ENCODE peak calls at places on chromosomes 16 and 17, in seven cellular contexts. One of them, this sample, is unnamed.

GRCh38 chr17:51351890-51352289 is 91.5 kb downstream of the UTP18 start:
- DNase-seq in psoas muscle: no peak
- DNase-seq in ascending aorta: no peak
- DNase-seq in suprapubic skin: no peak
- DNase-seq in bronchial epithelial cell: no peak
- DNase-seq in heart left ventricle: no peak
- DNase-seq in AG09319: no peak
- DNase-seq in this sample: no peak

GRCh38 chr16:28218109-28218508 is 6.3 kb upstream of the XPO6 start:
- DNase-seq in psoas muscle: no peak
- DNase-seq in ascending aorta: no peak
- DNase-seq in suprapubic skin: no peak
- DNase-seq in bronchial epithelial cell: peak; percentile 49
- DNase-seq in heart left ventricle: no peak
- DNase-seq in AG09319: no peak
- DNase-seq in this sample: no peak

GRCh38 chr16:88359008-88359407 is 23.8 kb upstream of the ZNF469 start:
- DNase-seq in psoas muscle: peak; percentile 12
- DNase-seq in ascending aorta: no peak
- DNase-seq in suprapubic skin: no peak
- DNase-seq in bronchial epithelial cell: no peak
- DNase-seq in heart left ventricle: no peak
- DNase-seq in AG09319: no peak
- DNase-seq in this sample: no peak

GRCh38 chr17:67570797-67571196 is 146.9 kb upstream of the NOL11 start:
- DNase-seq in psoas muscle: no peak
- DNase-seq in ascending aorta: no peak
- DNase-seq in suprapubic skin: no peak
- DNase-seq in bronchial epithelial cell: no peak
- DNase-seq in heart left ventricle: no peak
- DNase-seq in AG09319: no peak
- DNase-seq in this sample: no peak

GRCh38 chr16:55495616-55496289 is 13.1 kb upstream of the LPCAT2 start:
- DNase-seq in psoas muscle: no peak
- DNase-seq in ascending aorta: no peak
- DNase-seq in suprapubic skin: peak; percentile 35
- DNase-seq in bronchial epithelial cell: peak; percentile 94
- DNase-seq in heart left ventricle: no peak
- DNase-seq in AG09319: peak; percentile 76
- DNase-seq in this sample: no peak

GRCh38 chr16:57381791-57382534 is 9.7 kb downstream of the CX3CL1 start:
- DNase-seq in psoas muscle: no peak
- DNase-seq in ascending aorta: no peak
- DNase-seq in suprapubic skin: no peak
- DNase-seq in bronchial epithelial cell: no peak
- DNase-seq in heart left ventricle: no peak
- DNase-seq in AG09319: no peak
- DNase-seq in this sample: no peak

GRCh38 chr17:57091186-57091618 is 6.2 kb downstream of the AKAP1 start:
- DNase-seq in psoas muscle: peak; percentile 94
- DNase-seq in ascending aorta: peak; percentile 57
- DNase-seq in suprapubic skin: no peak
- DNase-seq in bronchial epithelial cell: no peak
- DNase-seq in heart left ventricle: peak; percentile 83
- DNase-seq in AG09319: no peak
- DNase-seq in this sample: no peak

GRCh38 chr17:55414983-55415382 is 6.7 kb downstream of the MMD start:
- DNase-seq in psoas muscle: no peak
- DNase-seq in ascending aorta: no peak
- DNase-seq in suprapubic skin: no peak
- DNase-seq in bronchial epithelial cell: no peak
- DNase-seq in heart left ventricle: no peak
- DNase-seq in AG09319: no peak
- DNase-seq in this sample: no peak

GRCh38 chr16:49634235-49635008 is 221.5 kb downstream of the ZNF423 start:
- DNase-seq in psoas muscle: no peak
- DNase-seq in ascending aorta: no peak
- DNase-seq in suprapubic skin: no peak
- DNase-seq in bronchial epithelial cell: no peak
- DNase-seq in heart left ventricle: no peak
- DNase-seq in AG09319: no peak
- DNase-seq in this sample: no peak

GRCh38 chr16:56367764-56368163 is 57.6 kb downstream of the AMFR start:
- DNase-seq in psoas muscle: no peak
- DNase-seq in ascending aorta: no peak
- DNase-seq in suprapubic skin: no peak
- DNase-seq in bronchial epithelial cell: no peak
- DNase-seq in heart left ventricle: no peak
- DNase-seq in AG09319: no peak
- DNase-seq in this sample: no peak

GRCh38 chr16:10325783-10326543 is 59.9 kb upstream of the ATF7IP2 start:
- DNase-seq in psoas muscle: no peak
- DNase-seq in ascending aorta: no peak
- DNase-seq in suprapubic skin: no peak
- DNase-seq in bronchial epithelial cell: no peak
- DNase-seq in heart left ventricle: no peak
- DNase-seq in AG09319: no peak
- DNase-seq in this sample: no peak

GRCh38 chr16:53546988-53547391 is 44.0 kb upstream of the AKTIP start:
- DNase-seq in psoas muscle: no peak
- DNase-seq in ascending aorta: no peak
- DNase-seq in suprapubic skin: no peak
- DNase-seq in bronchial epithelial cell: peak; percentile 17
- DNase-seq in heart left ventricle: no peak
- DNase-seq in AG09319: no peak
- DNase-seq in this sample: no peak
- TF ChIP-seq CTCF in psoas muscle: no peak
- TF ChIP-seq CTCF in ascending aorta: no peak
- TF ChIP-seq CTCF in suprapubic skin: no peak
- TF ChIP-seq CTCF in bronchial epithelial cell: peak; percentile 38
- TF ChIP-seq CTCF in heart left ventricle: no peak
- TF ChIP-seq CTCF in AG09319: no peak
- TF ChIP-seq CTCF in this sample: peak; percentile 22

DNA sequence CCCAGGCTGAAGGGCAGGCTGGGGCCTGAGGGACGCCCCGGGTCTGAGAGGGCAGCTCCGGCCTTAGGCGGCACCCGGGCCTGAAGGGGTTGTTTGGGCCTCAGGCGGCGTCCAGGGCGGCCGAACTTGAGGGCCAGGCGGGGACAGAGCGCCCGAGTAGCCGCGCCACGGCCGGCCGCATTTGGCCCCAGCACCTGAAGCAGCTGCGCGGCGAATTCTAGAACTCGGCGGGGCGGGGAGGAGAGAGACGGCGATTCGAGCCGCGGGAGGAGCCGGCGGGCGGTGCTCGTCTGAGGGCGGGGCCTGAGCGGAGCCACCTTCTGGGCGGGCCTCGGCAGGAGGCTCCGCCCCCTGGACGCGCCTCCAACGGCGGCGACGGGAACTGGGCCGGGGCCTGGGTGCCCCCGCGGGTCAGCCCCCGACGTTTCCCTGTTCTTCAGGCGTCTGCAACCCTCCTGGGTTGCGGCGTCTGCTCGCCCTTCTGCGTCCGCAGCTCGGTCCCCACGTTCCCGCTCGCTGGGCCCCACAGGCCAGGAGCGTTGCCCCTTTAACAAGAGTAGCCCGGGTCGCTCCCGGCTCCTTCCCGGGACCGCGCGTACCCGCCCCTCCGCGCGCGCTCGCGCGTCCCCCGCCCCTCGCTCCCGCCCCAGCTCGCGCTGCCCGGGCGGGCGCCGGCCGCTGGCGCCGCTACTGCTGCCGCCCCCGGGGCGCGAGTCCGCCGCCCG is at the start of the genes INCA1 and KIF1C:
- DNase-seq in psoas muscle: peak; percentile 98
- DNase-seq in ascending aorta: peak; percentile 56
- DNase-seq in suprapubic skin: peak; percentile 94
- DNase-seq in bronchial epithelial cell: peak; percentile 61
- DNase-seq in heart left ventricle: peak; percentile 98
- DNase-seq in AG09319: peak; percentile 65
- DNase-seq in this sample: peak; percentile 89
- TF ChIP-seq CTCF in psoas muscle: peak; percentile 17
- TF ChIP-seq CTCF in ascending aorta: peak; percentile 42
- TF ChIP-seq CTCF in suprapubic skin: no peak
- TF ChIP-seq CTCF in bronchial epithelial cell: peak; percentile 12
- TF ChIP-seq CTCF in heart left ventricle: peak; percentile 7
- TF ChIP-seq CTCF in AG09319: no peak
- TF ChIP-seq CTCF in this sample: peak; percentile 14

DNA sequence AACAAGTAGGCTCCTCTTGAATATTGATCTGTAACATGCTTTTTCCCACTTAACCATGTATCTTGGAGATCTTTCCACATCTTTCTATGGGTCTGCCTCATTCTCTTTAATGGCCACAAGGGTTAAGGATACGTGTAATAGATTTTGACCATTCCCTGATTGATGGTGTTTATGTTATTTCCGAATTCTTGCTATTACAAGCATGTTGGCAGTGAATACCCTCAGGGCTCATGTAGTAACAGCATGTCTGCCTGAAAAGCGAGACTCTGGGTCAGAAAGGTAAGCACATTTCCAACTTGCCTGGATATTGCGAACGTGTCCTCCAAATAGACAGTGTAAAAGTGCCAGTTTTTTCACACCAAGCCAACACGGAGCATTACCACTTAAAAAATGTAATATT is 5.0 kb downstream of the TAC4 start:
- DNase-seq in psoas muscle: no peak
- DNase-seq in ascending aorta: no peak
- DNase-seq in suprapubic skin: no peak
- DNase-seq in bronchial epithelial cell: no peak
- DNase-seq in heart left ventricle: no peak
- DNase-seq in AG09319: no peak
- DNase-seq in this sample: no peak
- TF ChIP-seq CTCF in psoas muscle: no peak
- TF ChIP-seq CTCF in ascending aorta: no peak
- TF ChIP-seq CTCF in suprapubic skin: no peak
- TF ChIP-seq CTCF in bronchial epithelial cell: no peak
- TF ChIP-seq CTCF in heart left ventricle: no peak
- TF ChIP-seq CTCF in AG09319: no peak
- TF ChIP-seq CTCF in this sample: no peak

DNA sequence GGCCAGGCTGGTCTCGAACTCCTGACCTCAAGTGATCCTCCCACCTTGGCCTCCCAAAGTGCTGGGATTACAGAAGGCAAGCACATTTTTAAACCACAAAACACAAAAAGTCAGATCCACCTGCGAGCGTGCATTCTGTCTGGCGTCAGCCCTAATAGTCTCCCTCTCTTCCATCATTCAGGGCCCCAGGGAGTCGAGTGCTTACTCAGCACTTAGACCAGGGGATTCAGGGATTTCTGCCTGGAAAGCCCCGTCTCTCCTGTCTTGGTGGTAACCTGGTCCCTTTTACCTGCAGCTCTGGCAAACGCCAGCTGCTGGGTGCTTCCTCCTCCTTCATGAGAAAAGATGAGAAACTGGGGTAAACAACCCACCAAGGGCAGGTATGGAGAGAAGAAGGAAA is 443.1 kb downstream of the SOX9 start:
- DNase-seq in psoas muscle: no peak
- DNase-seq in ascending aorta: no peak
- DNase-seq in suprapubic skin: no peak
- DNase-seq in bronchial epithelial cell: no peak
- DNase-seq in heart left ventricle: no peak
- DNase-seq in AG09319: no peak
- DNase-seq in this sample: no peak
- TF ChIP-seq CTCF in psoas muscle: no peak
- TF ChIP-seq CTCF in ascending aorta: no peak
- TF ChIP-seq CTCF in suprapubic skin: no peak
- TF ChIP-seq CTCF in bronchial epithelial cell: no peak
- TF ChIP-seq CTCF in heart left ventricle: no peak
- TF ChIP-seq CTCF in AG09319: no peak
- TF ChIP-seq CTCF in this sample: no peak

GRCh38 chr16:67161595-67162058 is 1.9 kb downstream of the FBXL8 start:
- DNase-seq in psoas muscle: peak; percentile 80
- DNase-seq in ascending aorta: no peak
- DNase-seq in suprapubic skin: no peak
- DNase-seq in bronchial epithelial cell: no peak
- DNase-seq in heart left ventricle: peak; percentile 70
- DNase-seq in AG09319: no peak
- DNase-seq in this sample: no peak
- TF ChIP-seq CTCF in psoas muscle: no peak
- TF ChIP-seq CTCF in ascending aorta: no peak
- TF ChIP-seq CTCF in suprapubic skin: no peak
- TF ChIP-seq CTCF in bronchial epithelial cell: no peak
- TF ChIP-seq CTCF in heart left ventricle: no peak
- TF ChIP-seq CTCF in AG09319: no peak
- TF ChIP-seq CTCF in this sample: no peak

DNA sequence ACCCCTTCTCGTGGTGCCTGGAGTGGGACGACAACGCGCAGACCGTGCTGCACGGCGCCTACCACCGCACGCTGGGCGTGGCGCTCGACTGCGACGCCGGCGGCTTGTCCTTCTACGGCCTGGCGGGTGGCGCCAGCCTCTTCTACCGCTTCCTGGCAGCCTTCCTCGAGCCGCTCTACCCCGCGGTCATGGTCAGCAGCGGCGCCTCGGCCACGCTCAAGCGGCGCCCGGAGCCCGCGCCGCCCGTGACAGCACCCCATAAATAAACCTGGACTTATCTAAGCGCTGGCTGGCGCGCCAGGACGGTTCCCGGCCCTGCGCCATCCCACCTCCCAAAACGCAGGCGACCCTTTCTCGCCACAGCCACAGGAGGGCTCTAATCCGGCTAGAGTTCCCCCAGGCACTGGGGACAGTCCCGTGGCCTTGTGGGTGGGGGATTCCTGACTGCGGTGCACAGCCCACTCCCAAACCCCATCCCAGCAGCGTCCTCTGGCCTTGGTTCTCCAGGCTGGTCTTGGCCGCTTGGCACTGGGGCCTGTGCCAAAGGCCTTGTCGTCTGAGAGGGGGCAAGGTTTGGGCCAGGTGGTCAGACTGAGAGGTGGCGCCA is 10.2 kb upstream of the SLC16A5 start:
- DNase-seq in psoas muscle: peak; percentile 85
- DNase-seq in ascending aorta: no peak
- DNase-seq in suprapubic skin: no peak
- DNase-seq in bronchial epithelial cell: no peak
- DNase-seq in heart left ventricle: peak; percentile 90
- DNase-seq in AG09319: no peak
- DNase-seq in this sample: no peak
- TF ChIP-seq CTCF in psoas muscle: no peak
- TF ChIP-seq CTCF in ascending aorta: no peak
- TF ChIP-seq CTCF in suprapubic skin: no peak
- TF ChIP-seq CTCF in bronchial epithelial cell: peak; percentile 15
- TF ChIP-seq CTCF in heart left ventricle: peak; percentile 5
- TF ChIP-seq CTCF in AG09319: no peak
- TF ChIP-seq CTCF in this sample: no peak